ENCODE peak calls at places on chromosome 20, in seven cellular contexts. E, M, D, G, B, C and P are unnamed samples.

GRCh38 chr20:31785089-31785488 is 34.1 kb upstream of the MYLK2 start:
- DNase-seq in E (no peak), M (no peak), D (no peak), G (no peak), B (no peak), C (no peak), P (no peak)

GRCh38 chr20:18267815-18268214 is 20.5 kb upstream of the ZNF133 start:
- DNase-seq in E (no peak), M (no peak), D (no peak), G (no peak), B (no peak), C (no peak), P (no peak)

GRCh38 chr20:7702141-7702540 is 238.1 kb downstream of the HAO1 start:
- DNase-seq in E (no peak), M (no peak), D (no peak), G (no peak), B (no peak), C (no peak), P (no peak)

GRCh38 chr20:63096681-63097335 is 90.0 kb upstream of the BHLHE23 start:
- DNase-seq in E (peak), M (no peak), D (no peak), G (no peak), B (no peak), C (no peak), P (no peak)

GRCh38 chr20:3614509-3614908 is 48.7 kb downstream of the GFRA4 start:
- DNase-seq in E (no peak), M (no peak), D (no peak), G (no peak), B (no peak), C (no peak), P (no peak)

GRCh38 chr20:48923149-48923718 is 1.7 kb downstream of the ARFGEF2 start:
- DNase-seq in E (no peak), M (no peak), D (no peak), G (no peak), B (no peak), C (no peak), P (no peak)

GRCh38 chr20:57135875-57136274 is 130.6 kb downstream of the BMP7 start:
- DNase-seq in E (no peak), M (no peak), D (no peak), G (no peak), B (no peak), C (no peak), P (no peak)

GRCh38 chr20:2311329-2311728 is 15.5 kb downstream of the TGM3 start:
- DNase-seq in E (no peak), M (no peak), D (no peak), G (no peak), B (no peak), C (no peak), P (no peak)

GRCh38 chr20:12049125-12049524 is 131.4 kb downstream of the BTBD3 start:
- DNase-seq in E (no peak), M (no peak), D (no peak), G (no peak), B (no peak), C (no peak), P (no peak)

GRCh38 chr20:42923348-42923918 is 266.3 kb downstream of the PTPRT start:
- DNase-seq in E (no peak), M (no peak), D (no peak), G (peak), B (no peak), C (no peak), P (no peak)

GRCh38 chr20:9015984-9016324 is 52.9 kb upstream of the PLCB4 start:
- DNase-seq in E (no peak), M (no peak), D (no peak), G (no peak), B (no peak), C (no peak), P (no peak)

GRCh38 chr20:51758978-51759544 is 9.1 kb downstream of the ATP9A start:
- DNase-seq in E (no peak), M (peak), D (no peak), G (no peak), B (no peak), C (no peak), P (no peak)

GRCh38 chr20:59603727-59604608 is at the start of gene PHACTR3:
- DNase-seq in E (no peak), M (peak), D (no peak), G (no peak), B (no peak), C (no peak), P (no peak)

GRCh38 chr20:1146957-1147356 is 28.6 kb downstream of the PSMF1 start:
- DNase-seq in E (no peak), M (no peak), D (no peak), G (no peak), B (no peak), C (no peak), P (no peak)

GRCh38 chr20:8854566-8854965 is 214.3 kb upstream of the PLCB4 start:
- DNase-seq in E (no peak), M (no peak), D (no peak), G (peak), B (no peak), C (no peak), P (no peak)

GRCh38 chr20:32772046-32772445 is 9.9 kb downstream of the DNMT3B start:
- DNase-seq in E (no peak), M (no peak), D (no peak), G (no peak), B (no peak), C (no peak), P (no peak)

GRCh38 chr20:20549699-20550098 is 162.7 kb downstream of the RALGAPA2 start:
- DNase-seq in E (no peak), M (no peak), D (no peak), G (no peak), B (no peak), C (no peak), P (peak)

GRCh38 chr20:64241061-64241460 is 14.5 kb upstream of the PCMTD2 start:
- DNase-seq in E (no peak), M (no peak), D (no peak), G (no peak), B (no peak), C (no peak), P (no peak)

GRCh38 chr20:53870426-53871199 is 199.8 kb downstream of the BCAS1 start:
- DNase-seq in E (no peak), M (no peak), D (no peak), G (no peak), B (no peak), C (no peak), P (peak)

GRCh38 chr20:49219924-49220831 is 962 bp downstream of the DDX27 start:
- DNase-seq in E (no peak), M (no peak), D (no peak), G (no peak), B (no peak), C (no peak), P (no peak)

GRCh38 chr20:57545927-57546662 is 14.8 kb upstream of the PCK1 start:
- DNase-seq in E (no peak), M (no peak), D (no peak), G (no peak), B (no peak), C (no peak), P (no peak)

GRCh38 chr20:38325167-38325566 is 21.1 kb upstream of the LBP start:
- DNase-seq in E (no peak), M (no peak), D (no peak), G (no peak), B (no peak), C (no peak), P (no peak)

GRCh38 chr20:44802702-44803101 is 7.6 kb downstream of the RIMS4 start:
- DNase-seq in E (no peak), M (no peak), D (no peak), G (no peak), B (no peak), C (no peak), P (no peak)

GRCh38 chr20:45450097-45450818 is 19.3 kb upstream of the WFDC2 start:
- DNase-seq in E (no peak), M (no peak), D (no peak), G (no peak), B (peak), C (peak), P (no peak)

GRCh38 chr20:1281279-1282057 is 15.4 kb downstream of the SNPH start:
- DNase-seq in E (no peak), M (no peak), D (no peak), G (peak), B (no peak), C (peak), P (peak)

GRCh38 chr20:49216991-49217578 is 2.1 kb upstream of the DDX27 start:
- DNase-seq in E (peak), M (peak), D (peak), G (peak), B (peak), C (peak), P (peak)

GRCh38 chr20:43963872-43964791 is 49.5 kb downstream of the TOX2 start:
- DNase-seq in E (no peak), M (no peak), D (no peak), G (no peak), B (no peak), C (no peak), P (peak)

GRCh38 chr20:5484346-5484745 is 167.6 kb upstream of the PROKR2 start:
- DNase-seq in E (no peak), M (no peak), D (no peak), G (no peak), B (no peak), C (no peak), P (no peak)